ENCODE peak calls at places on chromosomes 12 and 14, in five cellular contexts. Y, I, B, M and E are unnamed samples.

GRCh38 chr14:68899033-68899603 is 80.0 kb downstream of the ACTN1 start:
- DNase-seq in Y (no peak), I (no peak), B (no peak), M (no peak), E (no peak)

GRCh38 chr14:64702493-64703392 is 1.5 kb upstream of the PLEKHG3 start:
- DNase-seq in Y (no peak), I (peak), B (no peak), M (peak), E (no peak)

GRCh38 chr12:32568241-32568640 is 110.9 kb upstream of the DNM1L start:
- DNase-seq in Y (peak), I (no peak), B (peak), M (no peak), E (peak)

GRCh38 chr12:120941412-120941811 is 36.9 kb upstream of the HNF1A start:
- DNase-seq in Y (no peak), I (no peak), B (no peak), M (no peak), E (no peak)

GRCh38 chr12:9163392-9163791 is 44.8 kb downstream of the PZP start:
- DNase-seq in Y (no peak), I (no peak), B (no peak), M (no peak), E (no peak)

GRCh38 chr12:69534389-69534822 is 50.9 kb upstream of the CCT2 start:
- DNase-seq in Y (peak), I (no peak), B (peak), M (no peak), E (no peak)

GRCh38 chr12:130186631-130187269 is 24.5 kb downstream of the FZD10 start:
- DNase-seq in Y (no peak), I (no peak), B (no peak), M (no peak), E (no peak)

GRCh38 chr12:13205809-13206559 is 9.5 kb downstream of the EMP1 start:
- DNase-seq in Y (peak), I (no peak), B (peak), M (no peak), E (no peak)

GRCh38 chr14:34425095-34425851 is 36.8 kb downstream of the SPTSSA start:
- DNase-seq in Y (no peak), I (no peak), B (no peak), M (no peak), E (no peak)

GRCh38 chr12:120798696-120799095 is 73.1 kb downstream of the ACADS start:
- DNase-seq in Y (no peak), I (peak), B (no peak), M (peak), E (no peak)

GRCh38 chr12:61750604-61751003 is 509.6 kb upstream of the USP15 start:
- DNase-seq in Y (no peak), I (no peak), B (no peak), M (no peak), E (no peak)

GRCh38 chr12:57276935-57277563 is 26.1 kb upstream of the STAC3 start:
- DNase-seq in Y (no peak), I (peak), B (peak), M (no peak), E (no peak)

GRCh38 chr12:51122844-51123243 is 39.4 kb upstream of the CSRNP2 start:
- DNase-seq in Y (no peak), I (no peak), B (no peak), M (no peak), E (no peak)